ENCODE peak calls at places on chromosomes 12 and 14, in nine cellular contexts. H is AG04449; K is upper lobe of left lung; S is IMR-90; U is NCI-H1417; E is neural crest cell; J is stimulated activated CD8-positive, alpha-beta memory T cell treated with anti-CD3 and anti-CD28 coated beads, Interleukin-15, amount 100 ng/mL, for 4 hours; W is adrenal gland; O is ecto neural progenitor cell. I is an unnamed sample.

GRCh38 chr12:26120561-26121274 is 4.1 kb downstream of the BHLHE41 start:
- DNase-seq in H (no peak), K (no peak), S (no peak), U (no peak), E (no peak), J (no peak), W (no peak), O (no peak), I (no peak)

GRCh38 chr12:57983150-57983857 is 41.9 kb downstream of the ATP23 start:
- DNase-seq in H (peak), K (no peak), S (peak), U (peak), E (peak), J (no peak), W (peak), O (no peak), I (peak)

GRCh38 chr12:14810953-14811483 is 3.0 kb downstream of the SMCO3 start:
- DNase-seq in H (no peak), K (no peak), S (peak), U (no peak), E (no peak), J (no peak), W (peak), O (no peak), I (no peak)

GRCh38 chr12:1346126-1346525 is 248.3 kb downstream of the FBXL14 start:
- DNase-seq in H (no peak), K (no peak), S (peak), U (no peak), E (no peak), J (no peak), W (no peak), O (no peak), I (peak)

GRCh38 chr12:108335349-108336119 is 3.6 kb downstream of the CMKLR1 start:
- DNase-seq in H (no peak), K (no peak), S (no peak), U (no peak), E (no peak), J (no peak), W (no peak), O (no peak), I (no peak)

GRCh38 chr12:26195250-26195640 is at the start of gene SSPN:
- DNase-seq in H (no peak), K (peak), S (peak), U (peak), E (peak), J (no peak), W (peak), O (peak), I (peak)

GRCh38 chr14:57526942-57527341 is 33.3 kb upstream of the CCDC198 start:
- DNase-seq in H (no peak), K (no peak), S (no peak), U (no peak), E (no peak), J (no peak), W (no peak), O (peak), I (no peak)

GRCh38 chr12:120356567-120357030 is 12.4 kb downstream of the MSI1 start:
- DNase-seq in H (peak), K (peak), S (peak), U (peak), E (peak), J (peak), W (peak), O (peak), I (peak)

GRCh38 chr14:67623114-67623513 is 3.4 kb downstream of the ARG2 start:
- DNase-seq in H (no peak), K (no peak), S (no peak), U (no peak), E (no peak), J (no peak), W (no peak), O (no peak), I (peak)

GRCh38 chr12:30610718-30611117 is 85.0 kb downstream of the IPO8 start:
- DNase-seq in H (no peak), K (no peak), S (no peak), U (no peak), E (no peak), J (no peak), W (no peak), O (no peak), I (no peak)

GRCh38 chr12:25518512-25518911 is 34.6 kb downstream of the LMNTD1 start:
- DNase-seq in H (no peak), K (no peak), S (peak), U (no peak), E (no peak), J (no peak), W (no peak), O (no peak), I (peak)

GRCh38 chr14:101926085-101926484 is 38.3 kb upstream of the DYNC1H1 start:
- DNase-seq in H (no peak), K (no peak), S (no peak), U (no peak), E (no peak), J (no peak), W (peak), O (no peak), I (no peak)

GRCh38 chr12:32679910-32680217 is 763 bp downstream of the DNM1L start:
- DNase-seq in H (no peak), K (no peak), S (no peak), U (no peak), E (no peak), J (no peak), W (no peak), O (no peak), I (no peak)

GRCh38 chr14:57686317-57686716 is 179.6 kb downstream of the SLC35F4 start:
- DNase-seq in H (no peak), K (no peak), S (no peak), U (no peak), E (no peak), J (no peak), W (no peak), O (no peak), I (no peak)

GRCh38 chr14:61876362-61877049 is 114.3 kb downstream of the SNAPC1 start:
- DNase-seq in H (no peak), K (no peak), S (no peak), U (no peak), E (no peak), J (no peak), W (no peak), O (no peak), I (no peak)

GRCh38 chr12:44847888-44848770 is 28.0 kb downstream of the NELL2 start:
- DNase-seq in H (no peak), K (no peak), S (no peak), U (no peak), E (no peak), J (peak), W (no peak), O (no peak), I (no peak)